ENCODE peak calls at places on chromosome 2, in ten cellular contexts. One of them, this sample, is unnamed.

GRCh38 chr2:2662037-2662846 is 331.2 kb upstream of the MYT1L start:
- DNase-seq in iris pigment epithelial cell: no peak
- DNase-seq in heart right ventricle: peak
- DNase-seq in aorta: no peak
- DNase-seq in ureter: no peak
- DNase-seq in dorsolateral prefrontal cortex: peak
- DNase-seq in activated T-cell treated with anti-CD3 and anti-CD28 coated beads for 1 hour: no peak
- DNase-seq in HT1080: no peak
- DNase-seq in HFFc6: no peak
- DNase-seq in fibroblast of mammary gland: no peak
- DNase-seq in this sample: no peak

GRCh38 chr2:218999881-219000568 is 6.8 kb upstream of the CRYBA2 start:
- DNase-seq in iris pigment epithelial cell: no peak
- DNase-seq in heart right ventricle: no peak
- DNase-seq in aorta: no peak
- DNase-seq in ureter: no peak
- DNase-seq in dorsolateral prefrontal cortex: no peak
- DNase-seq in activated T-cell treated with anti-CD3 and anti-CD28 coated beads for 1 hour: no peak
- DNase-seq in HT1080: no peak
- DNase-seq in HFFc6: no peak
- DNase-seq in fibroblast of mammary gland: no peak
- DNase-seq in this sample: no peak

GRCh38 chr2:223751012-223751411 is 86.4 kb downstream of the AP1S3 start:
- DNase-seq in iris pigment epithelial cell: peak
- DNase-seq in heart right ventricle: no peak
- DNase-seq in aorta: no peak
- DNase-seq in ureter: no peak
- DNase-seq in dorsolateral prefrontal cortex: no peak
- DNase-seq in activated T-cell treated with anti-CD3 and anti-CD28 coated beads for 1 hour: no peak
- DNase-seq in HT1080: no peak
- DNase-seq in HFFc6: no peak
- DNase-seq in fibroblast of mammary gland: no peak
- DNase-seq in this sample: no peak

GRCh38 chr2:60152226-60152833 is 401.1 kb downstream of the BCL11A start:
- DNase-seq in iris pigment epithelial cell: peak
- DNase-seq in heart right ventricle: no peak
- DNase-seq in aorta: no peak
- DNase-seq in ureter: no peak
- DNase-seq in dorsolateral prefrontal cortex: no peak
- DNase-seq in activated T-cell treated with anti-CD3 and anti-CD28 coated beads for 1 hour: no peak
- DNase-seq in HT1080: peak
- DNase-seq in HFFc6: peak
- DNase-seq in fibroblast of mammary gland: peak
- DNase-seq in this sample: no peak

GRCh38 chr2:169933124-169933711 is 106.0 kb downstream of the UBR3 start:
- DNase-seq in iris pigment epithelial cell: peak
- DNase-seq in heart right ventricle: no peak
- DNase-seq in aorta: no peak
- DNase-seq in ureter: no peak
- DNase-seq in dorsolateral prefrontal cortex: no peak
- DNase-seq in activated T-cell treated with anti-CD3 and anti-CD28 coated beads for 1 hour: no peak
- DNase-seq in HT1080: no peak
- DNase-seq in HFFc6: peak
- DNase-seq in fibroblast of mammary gland: peak
- DNase-seq in this sample: no peak

GRCh38 chr2:19753818-19754217 is 148.0 kb downstream of the TTC32 start:
- DNase-seq in iris pigment epithelial cell: no peak
- DNase-seq in heart right ventricle: no peak
- DNase-seq in aorta: no peak
- DNase-seq in ureter: no peak
- DNase-seq in dorsolateral prefrontal cortex: no peak
- DNase-seq in activated T-cell treated with anti-CD3 and anti-CD28 coated beads for 1 hour: no peak
- DNase-seq in HT1080: no peak
- DNase-seq in HFFc6: no peak
- DNase-seq in fibroblast of mammary gland: no peak
- DNase-seq in this sample: no peak

GRCh38 chr2:174025271-174026121 is 60.3 kb upstream of the SP3 start:
- DNase-seq in iris pigment epithelial cell: peak
- DNase-seq in heart right ventricle: peak
- DNase-seq in aorta: no peak
- DNase-seq in ureter: peak
- DNase-seq in dorsolateral prefrontal cortex: no peak
- DNase-seq in activated T-cell treated with anti-CD3 and anti-CD28 coated beads for 1 hour: no peak
- DNase-seq in HT1080: no peak
- DNase-seq in HFFc6: no peak
- DNase-seq in fibroblast of mammary gland: peak
- DNase-seq in this sample: no peak

GRCh38 chr2:165016772-165017411 is 61.6 kb upstream of the SLC38A11 start:
- DNase-seq in iris pigment epithelial cell: peak
- DNase-seq in heart right ventricle: peak
- DNase-seq in aorta: no peak
- DNase-seq in ureter: no peak
- DNase-seq in dorsolateral prefrontal cortex: peak
- DNase-seq in activated T-cell treated with anti-CD3 and anti-CD28 coated beads for 1 hour: no peak
- DNase-seq in HT1080: peak
- DNase-seq in HFFc6: peak
- DNase-seq in fibroblast of mammary gland: peak
- DNase-seq in this sample: no peak

GRCh38 chr2:126644630-126645191 is 11.2 kb upstream of the GYPC start:
- DNase-seq in iris pigment epithelial cell: no peak
- DNase-seq in heart right ventricle: no peak
- DNase-seq in aorta: no peak
- DNase-seq in ureter: no peak
- DNase-seq in dorsolateral prefrontal cortex: no peak
- DNase-seq in activated T-cell treated with anti-CD3 and anti-CD28 coated beads for 1 hour: no peak
- DNase-seq in HT1080: no peak
- DNase-seq in HFFc6: no peak
- DNase-seq in fibroblast of mammary gland: peak
- DNase-seq in this sample: no peak

GRCh38 chr2:234968633-234969328 is 17.0 kb downstream of the SH3BP4 start:
- DNase-seq in iris pigment epithelial cell: no peak
- DNase-seq in heart right ventricle: no peak
- DNase-seq in aorta: no peak
- DNase-seq in ureter: no peak
- DNase-seq in dorsolateral prefrontal cortex: no peak
- DNase-seq in activated T-cell treated with anti-CD3 and anti-CD28 coated beads for 1 hour: no peak
- DNase-seq in HT1080: no peak
- DNase-seq in HFFc6: no peak
- DNase-seq in fibroblast of mammary gland: no peak
- DNase-seq in this sample: no peak

GRCh38 chr2:157256621-157257020 is 884 bp upstream of the GALNT5 start:
- DNase-seq in iris pigment epithelial cell: peak
- DNase-seq in heart right ventricle: no peak
- DNase-seq in aorta: no peak
- DNase-seq in ureter: no peak
- DNase-seq in dorsolateral prefrontal cortex: no peak
- DNase-seq in activated T-cell treated with anti-CD3 and anti-CD28 coated beads for 1 hour: no peak
- DNase-seq in HT1080: no peak
- DNase-seq in HFFc6: no peak
- DNase-seq in fibroblast of mammary gland: peak
- DNase-seq in this sample: no peak

GRCh38 chr2:233813236-233814062 is 35.3 kb downstream of the MROH2A start:
- DNase-seq in iris pigment epithelial cell: no peak
- DNase-seq in heart right ventricle: no peak
- DNase-seq in aorta: peak
- DNase-seq in ureter: no peak
- DNase-seq in dorsolateral prefrontal cortex: no peak
- DNase-seq in activated T-cell treated with anti-CD3 and anti-CD28 coated beads for 1 hour: no peak
- DNase-seq in HT1080: no peak
- DNase-seq in HFFc6: no peak
- DNase-seq in fibroblast of mammary gland: no peak
- DNase-seq in this sample: no peak

This sample was measured in naive thymus-derived CD8-positive, alpha-beta T cell.